ENCODE peak calls at places on chromosome 1, in seven cellular contexts. S, C, E, T, N, A and W are unnamed samples.
A peak's percentile ranks its signal among the peaks of the same experiment; 100 is the strongest.

GRCh38 chr1:54219688-54220003 is 19.7 kb downstream of the MRPL37 start:
- DNase-seq in S (no peak), C (no peak), E (no peak), T (no peak), N (no peak), A (no peak), W (no peak)

GRCh38 chr1:114063544-114063943 is 84.3 kb downstream of the OLFML3 start:
- DNase-seq in S (no peak), C (no peak), E (no peak), T (no peak), N (no peak), A (no peak), W (no peak)

GRCh38 chr1:39799770-39800470 is 11.3 kb upstream of the BMP8B start:
- DNase-seq in S (peak; percentile 92), C (peak; percentile 72), E (peak; percentile 73), T (peak; percentile 91), N (peak; percentile 82), A (peak; percentile 84), W (peak; percentile 76)

GRCh38 chr1:116439701-116440100 is 66.7 kb downstream of the ATP1A1 start:
- DNase-seq in S (no peak), C (no peak), E (no peak), T (no peak), N (no peak), A (no peak), W (no peak)

GRCh38 chr1:222284466-222284865 is 263.4 kb downstream of the HHIPL2 start:
- DNase-seq in S (no peak), C (no peak), E (no peak), T (no peak), N (no peak), A (no peak), W (no peak)

GRCh38 chr1:32367912-32368635 is 5.7 kb downstream of the TSSK3 start:
- DNase-seq in S (peak; percentile 59), C (no peak), E (no peak), T (no peak), N (no peak), A (no peak), W (no peak)

GRCh38 chr1:18676431-18676830 is 45.8 kb downstream of the PAX7 start:
- DNase-seq in S (no peak), C (no peak), E (no peak), T (no peak), N (no peak), A (no peak), W (no peak)

GRCh38 chr1:199322278-199322677 is 683.4 kb downstream of the PTPRC start:
- DNase-seq in S (no peak), C (no peak), E (no peak), T (no peak), N (no peak), A (no peak), W (no peak)

GRCh38 chr1:181646723-181647122 is 163.4 kb downstream of the CACNA1E start:
- DNase-seq in S (no peak), C (no peak), E (no peak), T (no peak), N (no peak), A (no peak), W (no peak)